ENCODE peak calls at places on chromosomes 6 and 20, in seven cellular contexts. One of them, this sample, is unnamed. For H3K4me1, the result is how much of the 10 kb centered on the place peaks cover.

GRCh38 chr6:1825926-1826325 is 216.2 kb downstream of the FOXC1 start:
- DNase-seq in fibroblast of lung: no peak
- DNase-seq in effector memory CD4-positive, alpha-beta T cell: no peak
- DNase-seq in Karpas-422: no peak
- DNase-seq in H1: no peak
- DNase-seq in A549: no peak
- DNase-seq in upper lobe of right lung: no peak
- DNase-seq in this sample: no peak

GRCh38 chr20:8255945-8256632 is 124.0 kb downstream of the PLCB1 start:
- DNase-seq in effector memory CD4-positive, alpha-beta T cell: no peak
- DNase-seq in H1: no peak
- DNase-seq in upper lobe of right lung: no peak
- DNase-seq in fibroblast of lung: no peak
- DNase-seq in A549: no peak
- DNase-seq in Karpas-422: no peak
- DNase-seq in this sample: no peak

GRCh38 chr20:4942336-4942735 is 59.0 kb downstream of the SLC23A2 start:
- DNase-seq in effector memory CD4-positive, alpha-beta T cell: no peak
- DNase-seq in fibroblast of lung: peak
- DNase-seq in upper lobe of right lung: no peak
- DNase-seq in A549: no peak
- DNase-seq in Karpas-422: no peak
- DNase-seq in H1: no peak
- DNase-seq in this sample: no peak

GRCh38 chr6:52160468-52161104 is 25.6 kb upstream of the IL17A start:
- DNase-seq in fibroblast of lung: no peak
- DNase-seq in H1: no peak
- DNase-seq in effector memory CD4-positive, alpha-beta T cell: no peak
- DNase-seq in A549: no peak
- DNase-seq in upper lobe of right lung: no peak
- DNase-seq in Karpas-422: no peak
- DNase-seq in this sample: no peak

GRCh38 chr20:46995561-46996142 is 101.0 kb downstream of the EYA2 start:
- DNase-seq in Karpas-422: peak
- DNase-seq in fibroblast of lung: no peak
- DNase-seq in A549: no peak
- DNase-seq in upper lobe of right lung: no peak
- DNase-seq in effector memory CD4-positive, alpha-beta T cell: no peak
- DNase-seq in H1: no peak
- DNase-seq in this sample: no peak

GRCh38 chr6:4021862-4022715 is 56.8 kb downstream of the FAM217A start:
- DNase-seq in upper lobe of right lung: no peak
- DNase-seq in A549: no peak
- DNase-seq in H1: no peak
- DNase-seq in fibroblast of lung: no peak
- DNase-seq in effector memory CD4-positive, alpha-beta T cell: no peak
- DNase-seq in Karpas-422: peak
- DNase-seq in this sample: no peak

GRCh38 chr20:21027569-21027968 is 78.6 kb downstream of the LINC00237 start:
- DNase-seq in A549: peak
- DNase-seq in effector memory CD4-positive, alpha-beta T cell: no peak
- DNase-seq in upper lobe of right lung: no peak
- DNase-seq in fibroblast of lung: no peak
- DNase-seq in H1: peak
- DNase-seq in Karpas-422: peak
- DNase-seq in this sample: no peak

GRCh38 chr6:90035047-90035678 is 140.9 kb downstream of the GJA10 start:
- DNase-seq in upper lobe of right lung: no peak
- DNase-seq in H1: no peak
- DNase-seq in effector memory CD4-positive, alpha-beta T cell: no peak
- DNase-seq in A549: no peak
- DNase-seq in fibroblast of lung: no peak
- DNase-seq in Karpas-422: no peak
- DNase-seq in this sample: no peak

GRCh38 chr6:56529594-56530191 is 113.0 kb downstream of the DST start:
- DNase-seq in effector memory CD4-positive, alpha-beta T cell: no peak
- DNase-seq in upper lobe of right lung: no peak
- DNase-seq in H1: no peak
- DNase-seq in Karpas-422: no peak
- DNase-seq in fibroblast of lung: no peak
- DNase-seq in A549: no peak
- DNase-seq in this sample: no peak

GRCh38 chr6:25945175-25945574 is 14.7 kb upstream of the SLC17A2 start:
- DNase-seq in A549: no peak
- DNase-seq in Karpas-422: no peak
- DNase-seq in fibroblast of lung: no peak
- DNase-seq in upper lobe of right lung: no peak
- DNase-seq in H1: no peak
- DNase-seq in effector memory CD4-positive, alpha-beta T cell: no peak
- DNase-seq in this sample: no peak

GRCh38 chr20:11797161-11797560 is 120.5 kb upstream of the BTBD3 start:
- DNase-seq in H1: no peak
- DNase-seq in upper lobe of right lung: no peak
- DNase-seq in A549: no peak
- DNase-seq in Karpas-422: no peak
- DNase-seq in fibroblast of lung: no peak
- DNase-seq in effector memory CD4-positive, alpha-beta T cell: no peak
- DNase-seq in this sample: no peak

GRCh38 chr6:85392379-85392778 is 57.5 kb upstream of the NT5E start:
- DNase-seq in upper lobe of right lung: no peak
- DNase-seq in effector memory CD4-positive, alpha-beta T cell: no peak
- DNase-seq in A549: no peak
- DNase-seq in Karpas-422: no peak
- DNase-seq in H1: no peak
- DNase-seq in fibroblast of lung: no peak
- DNase-seq in this sample: no peak

GRCh38 chr6:13355043-13355945 is 27.0 kb upstream of the TBC1D7 start:
- DNase-seq in A549: no peak
- DNase-seq in upper lobe of right lung: no peak
- DNase-seq in Karpas-422: peak
- DNase-seq in fibroblast of lung: peak
- DNase-seq in H1: no peak
- DNase-seq in effector memory CD4-positive, alpha-beta T cell: no peak
- DNase-seq in this sample: peak

GRCh38 chr6:15682965-15683822 is 20.4 kb upstream of the DTNBP1 start:
- DNase-seq in Karpas-422: peak
- DNase-seq in H1: no peak
- DNase-seq in A549: no peak
- DNase-seq in fibroblast of lung: no peak
- DNase-seq in effector memory CD4-positive, alpha-beta T cell: no peak
- DNase-seq in upper lobe of right lung: no peak
- DNase-seq in this sample: no peak

GRCh38 chr20:36792422-36792821 is 18.9 kb upstream of the DSN1 start:
- DNase-seq in Karpas-422: peak
- DNase-seq in upper lobe of right lung: no peak
- DNase-seq in H1: peak
- DNase-seq in A549: peak
- DNase-seq in fibroblast of lung: peak
- DNase-seq in effector memory CD4-positive, alpha-beta T cell: no peak
- DNase-seq in this sample: peak

GRCh38 chr6:530425-530824 is 126.5 kb downstream of the HUS1B start:
- DNase-seq in A549: no peak
- DNase-seq in fibroblast of lung: no peak
- DNase-seq in effector memory CD4-positive, alpha-beta T cell: no peak
- DNase-seq in upper lobe of right lung: no peak
- DNase-seq in H1: no peak
- DNase-seq in Karpas-422: no peak
- DNase-seq in this sample: no peak

GRCh38 chr20:7650481-7650880 is 289.8 kb downstream of the HAO1 start:
- DNase-seq in effector memory CD4-positive, alpha-beta T cell: no peak
- DNase-seq in Karpas-422: no peak
- DNase-seq in fibroblast of lung: peak
- DNase-seq in upper lobe of right lung: no peak
- DNase-seq in A549: no peak
- DNase-seq in H1: no peak
- DNase-seq in this sample: no peak

GRCh38 chr6:164167873-164168405 is 753.4 kb downstream of the QKI start:
- DNase-seq in H1: no peak
- DNase-seq in upper lobe of right lung: no peak
- DNase-seq in Karpas-422: no peak
- DNase-seq in fibroblast of lung: no peak
- DNase-seq in effector memory CD4-positive, alpha-beta T cell: no peak
- DNase-seq in A549: no peak
- DNase-seq in this sample: no peak

GRCh38 chr6:164168595-164168994 is 754.1 kb downstream of the QKI start:
- DNase-seq in effector memory CD4-positive, alpha-beta T cell: no peak
- DNase-seq in A549: no peak
- DNase-seq in fibroblast of lung: no peak
- DNase-seq in H1: no peak
- DNase-seq in Karpas-422: no peak
- DNase-seq in upper lobe of right lung: no peak
- DNase-seq in this sample: no peak

GRCh38 chr6:164164921-164165320 is 750.4 kb downstream of the QKI start:
- DNase-seq in effector memory CD4-positive, alpha-beta T cell: no peak
- DNase-seq in fibroblast of lung: no peak
- DNase-seq in Karpas-422: no peak
- DNase-seq in H1: no peak
- DNase-seq in A549: no peak
- DNase-seq in upper lobe of right lung: no peak
- DNase-seq in this sample: no peak

GRCh38 chr6:164166996-164167395 is 752.5 kb downstream of the QKI start:
- DNase-seq in A549: no peak
- DNase-seq in H1: no peak
- DNase-seq in upper lobe of right lung: no peak
- DNase-seq in Karpas-422: no peak
- DNase-seq in effector memory CD4-positive, alpha-beta T cell: no peak
- DNase-seq in fibroblast of lung: no peak
- DNase-seq in this sample: no peak

GRCh38 chr6:164166515-164166914 is 752.0 kb downstream of the QKI start:
- DNase-seq in upper lobe of right lung: no peak
- DNase-seq in H1: no peak
- DNase-seq in A549: no peak
- DNase-seq in fibroblast of lung: no peak
- DNase-seq in effector memory CD4-positive, alpha-beta T cell: no peak
- DNase-seq in Karpas-422: no peak
- DNase-seq in this sample: no peak
- H3K27ac ChIP-seq in upper lobe of right lung: no peak
- H3K27ac ChIP-seq in H1: no peak
- H3K27ac ChIP-seq in A549: no peak
- H3K27ac ChIP-seq in fibroblast of lung: no peak
- H3K27ac ChIP-seq in effector memory CD4-positive, alpha-beta T cell: no peak
- H3K27ac ChIP-seq in Karpas-422: no peak
- H3K27ac ChIP-seq in this sample: no peak

GRCh38 chr20:38930242-38930569 is 4.0 kb downstream of the FAM83D start:
- DNase-seq in A549: no peak
- DNase-seq in fibroblast of lung: no peak
- DNase-seq in effector memory CD4-positive, alpha-beta T cell: no peak
- DNase-seq in upper lobe of right lung: no peak
- DNase-seq in H1: no peak
- DNase-seq in Karpas-422: no peak
- DNase-seq in this sample: no peak

GRCh38 chr20:38934530-38934929 is 8.3 kb downstream of the FAM83D start:
- DNase-seq in fibroblast of lung: no peak
- DNase-seq in H1: no peak
- DNase-seq in A549: no peak
- DNase-seq in Karpas-422: no peak
- DNase-seq in effector memory CD4-positive, alpha-beta T cell: no peak
- DNase-seq in upper lobe of right lung: no peak
- DNase-seq in this sample: no peak

GRCh38 chr20:38935285-38935684 is 9.1 kb downstream of the FAM83D start:
- DNase-seq in effector memory CD4-positive, alpha-beta T cell: no peak
- DNase-seq in fibroblast of lung: peak
- DNase-seq in Karpas-422: no peak
- DNase-seq in H1: no peak
- DNase-seq in upper lobe of right lung: no peak
- DNase-seq in A549: peak
- DNase-seq in this sample: no peak

GRCh38 chr20:38932457-38933120 is 6.4 kb downstream of the FAM83D start:
- DNase-seq in fibroblast of lung: peak
- DNase-seq in upper lobe of right lung: no peak
- DNase-seq in H1: no peak
- DNase-seq in effector memory CD4-positive, alpha-beta T cell: no peak
- DNase-seq in Karpas-422: no peak
- DNase-seq in A549: no peak
- DNase-seq in this sample: no peak

GRCh38 chr20:38931984-38932383 is 5.8 kb downstream of the FAM83D start:
- DNase-seq in H1: no peak
- DNase-seq in A549: no peak
- DNase-seq in Karpas-422: no peak
- DNase-seq in effector memory CD4-positive, alpha-beta T cell: no peak
- DNase-seq in fibroblast of lung: no peak
- DNase-seq in upper lobe of right lung: no peak
- DNase-seq in this sample: no peak
- H3K4me1 ChIP-seq in H1: under half
- H3K4me1 ChIP-seq in A549: half or more
- H3K4me1 ChIP-seq in Karpas-422: under half
- H3K4me1 ChIP-seq in effector memory CD4-positive, alpha-beta T cell: under half
- H3K4me1 ChIP-seq in fibroblast of lung: under half
- H3K4me1 ChIP-seq in upper lobe of right lung: under half
- H3K4me1 ChIP-seq in this sample: under half

GRCh38 chr20:58907481-58908137 is 55.1 kb downstream of the GNAS start:
- DNase-seq in Karpas-422: peak
- DNase-seq in fibroblast of lung: peak
- DNase-seq in upper lobe of right lung: peak
- DNase-seq in H1: no peak
- DNase-seq in effector memory CD4-positive, alpha-beta T cell: peak
- DNase-seq in A549: peak
- DNase-seq in this sample: peak
- H3K4me3 ChIP-seq in Karpas-422: peak
- H3K4me3 ChIP-seq in fibroblast of lung: peak
- H3K4me3 ChIP-seq in upper lobe of right lung: peak
- H3K4me3 ChIP-seq in H1: no peak
- H3K4me3 ChIP-seq in effector memory CD4-positive, alpha-beta T cell: no peak
- H3K4me3 ChIP-seq in A549: no peak
- H3K4me3 ChIP-seq in this sample: no peak

GRCh38 chr6:149076355-149076734 is 241.2 kb upstream of the TAB2 start:
- DNase-seq in H1: no peak
- DNase-seq in Karpas-422: no peak
- DNase-seq in effector memory CD4-positive, alpha-beta T cell: no peak
- DNase-seq in A549: no peak
- DNase-seq in fibroblast of lung: no peak
- DNase-seq in upper lobe of right lung: no peak
- DNase-seq in this sample: no peak

GRCh38 chr6:149077208-149077607 is 240.3 kb upstream of the TAB2 start:
- DNase-seq in A549: no peak
- DNase-seq in H1: no peak
- DNase-seq in fibroblast of lung: no peak
- DNase-seq in upper lobe of right lung: no peak
- DNase-seq in effector memory CD4-positive, alpha-beta T cell: no peak
- DNase-seq in Karpas-422: no peak
- DNase-seq in this sample: no peak

GRCh38 chr6:149079911-149080501 is 237.5 kb upstream of the TAB2 start:
- DNase-seq in upper lobe of right lung: no peak
- DNase-seq in fibroblast of lung: peak
- DNase-seq in effector memory CD4-positive, alpha-beta T cell: no peak
- DNase-seq in H1: no peak
- DNase-seq in Karpas-422: no peak
- DNase-seq in A549: no peak
- DNase-seq in this sample: peak

GRCh38 chr6:149079456-149079855 is 238.1 kb upstream of the TAB2 start:
- DNase-seq in upper lobe of right lung: no peak
- DNase-seq in effector memory CD4-positive, alpha-beta T cell: no peak
- DNase-seq in Karpas-422: no peak
- DNase-seq in fibroblast of lung: no peak
- DNase-seq in A549: no peak
- DNase-seq in H1: no peak
- DNase-seq in this sample: no peak

DNA sequence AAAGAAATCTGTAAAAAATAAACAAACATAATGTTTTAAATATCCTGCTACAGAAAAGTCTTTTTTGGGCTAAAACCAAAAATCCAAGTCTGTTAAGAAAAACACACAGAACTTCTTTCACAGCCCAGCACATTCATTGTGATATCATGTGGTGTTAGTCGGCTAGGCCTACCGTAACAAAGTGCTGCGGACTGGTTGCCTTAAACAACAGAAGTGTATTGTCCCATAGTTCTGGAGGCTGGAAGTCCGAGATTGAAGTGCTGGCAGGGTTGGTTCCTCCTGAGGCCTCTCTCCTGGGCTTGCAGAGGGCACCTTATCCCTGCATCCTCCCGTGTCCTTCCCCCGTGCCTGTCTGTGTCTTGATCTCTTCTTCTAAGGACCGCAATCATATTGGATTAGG is 239.1 kb upstream of the TAB2 start:
- DNase-seq in upper lobe of right lung: no peak
- DNase-seq in Karpas-422: no peak
- DNase-seq in effector memory CD4-positive, alpha-beta T cell: no peak
- DNase-seq in fibroblast of lung: no peak
- DNase-seq in A549: no peak
- DNase-seq in H1: no peak
- DNase-seq in this sample: no peak
- H3K27ac ChIP-seq in upper lobe of right lung: no peak
- H3K27ac ChIP-seq in Karpas-422: no peak
- H3K27ac ChIP-seq in effector memory CD4-positive, alpha-beta T cell: no peak
- H3K27ac ChIP-seq in fibroblast of lung: no peak
- H3K27ac ChIP-seq in A549: no peak
- H3K27ac ChIP-seq in H1: no peak
- H3K27ac ChIP-seq in this sample: no peak